ENCODE peak calls at places on chromosomes 2 and 18, in ten cellular contexts. G, O, Q, H, F, U, S, L, A and C are unnamed samples.
A peak's percentile ranks its signal among the peaks of the same experiment; 100 is the strongest.

GRCh38 chr2:233821709-233822100 is 32.6 kb downstream of the HJURP start:
- DNase-seq in G (no peak), O (no peak), Q (no peak), H (no peak), F (no peak), U (no peak), S (no peak), L (no peak), A (peak; percentile 9), C (no peak)

GRCh38 chr18:46096651-46097300 is 1.3 kb downstream of the ATP5F1A start:
- DNase-seq in G (no peak), O (no peak), Q (peak; percentile 48), H (peak; percentile 20), F (no peak), U (no peak), S (no peak), L (no peak), A (no peak), C (no peak)

GRCh38 chr2:127650785-127651380 is 4.9 kb downstream of the GPR17 start:
- DNase-seq in G (peak; percentile 58), O (no peak), Q (no peak), H (peak; percentile 54), F (no peak), U (no peak), S (no peak), L (no peak), A (no peak), C (no peak)

GRCh38 chr2:112606567-112606966 is 22.2 kb downstream of the CHCHD5 start:
- DNase-seq in G (no peak), O (no peak), Q (peak; percentile 83), H (no peak), F (no peak), U (no peak), S (no peak), L (no peak), A (no peak), C (no peak)

GRCh38 chr2:173355132-173355865 is 627 bp downstream of the CDCA7 start:
- DNase-seq in G (peak; percentile 77), O (no peak), Q (peak; percentile 65), H (peak; percentile 62), F (peak; percentile 78), U (peak; percentile 44), S (peak; percentile 49), L (peak; percentile 31), A (no peak), C (no peak)

GRCh38 chr2:67260348-67261277 is 136.5 kb upstream of the ETAA1 start:
- DNase-seq in G (peak; percentile 57), O (no peak), Q (peak; percentile 64), H (peak; percentile 100), F (no peak), U (peak; percentile 98), S (peak; percentile 18), L (peak; percentile 29), A (peak; percentile 79), C (peak; percentile 88)

GRCh38 chr2:233519787-233520611 is 46.6 kb downstream of the USP40 start:
- DNase-seq in G (no peak), O (no peak), Q (no peak), H (no peak), F (no peak), U (no peak), S (no peak), L (no peak), A (no peak), C (no peak)

GRCh38 chr2:72895759-72896281 is 8.6 kb downstream of the SPR start:
- DNase-seq in G (no peak), O (no peak), Q (peak; percentile 70), H (peak; percentile 60), F (no peak), U (peak; percentile 36), S (no peak), L (peak; percentile 79), A (no peak), C (no peak)

GRCh38 chr2:71482055-71482454 is 28.7 kb downstream of the DYSF start:
- DNase-seq in G (no peak), O (no peak), Q (no peak), H (no peak), F (no peak), U (no peak), S (no peak), L (no peak), A (no peak), C (no peak)

GRCh38 chr2:84559838-84560237 is 43.5 kb downstream of the DNAH6 start:
- DNase-seq in G (no peak), O (no peak), Q (no peak), H (no peak), F (no peak), U (no peak), S (no peak), L (no peak), A (no peak), C (no peak)

DNA sequence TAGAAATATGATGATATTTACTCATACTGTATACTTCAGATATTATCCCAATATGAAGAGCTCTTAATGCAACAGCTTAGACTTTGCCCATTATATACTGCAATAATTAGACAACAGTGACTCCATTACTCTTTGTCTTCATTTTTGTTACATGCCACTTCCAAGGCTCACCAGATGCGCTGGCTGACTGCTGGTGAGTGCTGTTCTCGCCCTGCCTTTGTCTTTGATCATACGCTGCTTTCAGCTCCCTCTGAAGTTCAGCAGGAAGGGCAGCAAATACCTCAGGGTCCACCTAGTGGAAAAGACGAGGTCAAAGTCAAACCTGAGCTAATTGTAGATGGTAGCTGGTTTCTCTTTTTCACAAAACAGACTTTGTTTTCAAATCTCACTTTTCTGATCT is 66.3 kb downstream of the EIF5B start:
- DNase-seq in G (no peak), O (no peak), Q (no peak), H (peak; percentile 34), F (no peak), U (no peak), S (peak; percentile 3), L (no peak), A (no peak), C (no peak)
- TF ChIP-seq CTCF in G (no peak), O (no peak), Q (peak; percentile 34), H (no peak), F (no peak), U (no peak), S (no peak), L (no peak), A (no peak), C (no peak)

DNA sequence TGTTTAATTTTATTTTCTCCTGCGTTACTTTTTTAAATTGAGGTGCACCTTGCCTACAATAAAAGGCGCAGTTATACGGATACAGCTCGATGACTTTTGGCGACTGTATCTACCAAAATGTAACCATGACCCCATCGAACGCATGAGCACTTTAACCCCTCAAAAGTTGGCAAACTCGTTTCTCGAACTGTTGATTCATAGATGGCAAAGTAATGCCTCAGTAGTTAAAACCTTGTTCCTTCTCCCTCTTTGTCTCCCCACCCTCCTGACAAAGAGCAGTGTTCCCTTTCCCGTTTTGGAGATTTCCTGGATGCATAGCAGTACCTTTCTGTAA is 577 bp downstream of the MOGAT1 start:
- DNase-seq in G (no peak), O (no peak), Q (no peak), H (no peak), F (no peak), U (no peak), S (no peak), L (no peak), A (no peak), C (no peak)
- H3K4me3 ChIP-seq in G (peak overlapping the region; percentile 49), O (peak overlapping the region; percentile 30), Q (peak overlapping the region; percentile 60), H (peak overlapping the region; percentile 40), F (peak overlapping the region; percentile 50), U (peak overlapping the region; percentile 50), S (peak overlapping the region; percentile 46), L (peak overlapping the region; percentile 68), A (peak overlapping the region; percentile 63), C (peak overlapping the region; percentile 76)

DNA sequence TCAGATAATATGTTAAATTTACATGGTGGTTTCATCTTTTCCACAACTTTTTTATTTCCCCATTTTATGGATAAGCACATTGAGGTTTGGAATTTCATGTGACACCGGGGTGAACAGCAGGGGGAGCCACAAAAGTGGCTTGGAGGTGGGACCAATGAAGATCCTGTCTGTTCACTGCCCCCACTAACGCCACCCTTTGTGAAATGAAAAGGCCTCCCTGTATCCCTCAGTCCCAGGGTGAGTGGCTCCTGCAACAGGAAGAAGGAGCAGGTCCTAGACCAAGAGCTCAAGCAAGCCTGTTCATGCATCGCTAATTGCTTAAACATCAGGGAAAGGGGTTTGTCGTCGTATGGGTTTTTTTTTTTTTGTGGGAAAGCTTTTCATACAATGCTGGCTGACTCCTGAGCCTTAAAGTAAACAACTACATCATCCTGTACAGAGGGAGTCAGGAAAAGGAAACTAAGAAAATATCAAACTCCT is 267.8 kb upstream of the EPAS1 start:
- DNase-seq in G (no peak), O (no peak), Q (no peak), H (peak; percentile 88), F (no peak), U (no peak), S (no peak), L (no peak), A (no peak), C (no peak)
- H3K27ac ChIP-seq in G (peak overlapping the region; percentile 83), O (peak overlapping the region; percentile 65), Q (no peak overlapping the region), H (no peak overlapping the region), F (no peak overlapping the region), U (no peak overlapping the region), S (peak overlapping the region; percentile 1), L (peak overlapping the region; percentile 74), A (no peak overlapping the region), C (peak overlapping the region; percentile 24)

GRCh38 chr18:2686349-2686968 is 30.9 kb downstream of the SMCHD1 start:
- DNase-seq in G (no peak), O (no peak), Q (no peak), H (no peak), F (no peak), U (no peak), S (no peak), L (no peak), A (no peak), C (no peak)

GRCh38 chr18:2683055-2683454 is 27.5 kb downstream of the SMCHD1 start:
- DNase-seq in G (no peak), O (no peak), Q (no peak), H (no peak), F (no peak), U (no peak), S (no peak), L (no peak), A (no peak), C (no peak)

GRCh38 chr18:2687390-2688001 is 32.0 kb downstream of the SMCHD1 start:
- DNase-seq in G (no peak), O (no peak), Q (no peak), H (no peak), F (no peak), U (no peak), S (no peak), L (no peak), A (no peak), C (no peak)

GRCh38 chr18:2680216-2680792 is 24.8 kb downstream of the SMCHD1 start:
- DNase-seq in G (no peak), O (no peak), Q (no peak), H (no peak), F (no peak), U (no peak), S (no peak), L (no peak), A (no peak), C (no peak)

DNA sequence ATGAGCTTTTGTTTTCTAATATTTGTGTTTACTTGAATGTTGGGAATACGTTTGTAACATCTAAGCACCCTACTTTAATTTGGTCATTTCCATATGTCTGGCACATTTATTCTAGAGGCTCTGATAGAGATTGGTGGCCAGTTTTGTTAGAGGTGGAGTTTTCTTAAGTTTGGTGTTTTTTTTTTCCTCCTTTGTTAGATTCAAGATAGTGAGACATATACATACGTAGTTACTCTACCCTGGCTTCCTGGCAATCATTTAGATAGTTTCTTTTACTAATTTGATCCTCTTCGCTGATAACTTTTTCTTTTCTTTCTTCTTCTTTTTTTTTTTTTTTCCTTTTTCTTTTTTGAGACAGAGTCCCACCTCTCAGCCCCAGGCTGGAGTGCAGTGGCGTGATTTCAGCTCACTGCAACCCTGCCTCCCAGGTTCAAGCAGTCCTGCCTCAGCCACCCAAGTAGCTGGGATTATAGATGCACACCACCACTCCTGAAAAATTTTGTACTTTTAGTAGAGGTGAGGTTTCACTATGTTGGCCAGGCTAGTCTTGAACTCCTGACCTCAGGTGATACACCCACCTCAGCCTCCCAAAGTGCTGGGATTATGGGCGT is 26.6 kb downstream of the SMCHD1 start:
- DNase-seq in G (no peak), O (no peak), Q (no peak), H (no peak), F (no peak), U (no peak), S (no peak), L (no peak), A (no peak), C (no peak)
- TF ChIP-seq CTCF in G (no peak), O (no peak), Q (no peak), H (no peak), F (no peak), U (no peak), S (no peak), L (no peak), A (no peak), C (no peak)